ENCODE peak calls at places on chromosomes 7 and 10, in ten cellular contexts. Z is activated T-cell treated with anti-CD3 and anti-CD28 coated beads for 48 hours; W is IMR-90; H is ovary; A is NCI-H226; Q is foreskin melanocyte; R is activated naive CD4-positive, alpha-beta T cell; J is neural progenitor cell; X is WTC11; I is non-pigmented ciliary epithelial cell. T is an unnamed sample.

GRCh38 chr7:43915907-43916306 is 9.5 kb upstream of the URGCP start:
- DNase-seq in Z (no peak), W (no peak), H (no peak), A (no peak), Q (no peak), R (no peak), J (peak), X (no peak), I (no peak), T (no peak)

GRCh38 chr10:103837370-103838094 is 17.8 kb downstream of the SH3PXD2A start:
- DNase-seq in Z (no peak), W (no peak), H (peak), A (no peak), Q (no peak), R (no peak), J (no peak), X (no peak), I (no peak), T (no peak)

GRCh38 chr7:95199779-95200558 is 124.4 kb downstream of the PON1 start:
- DNase-seq in Z (no peak), W (peak), H (peak), A (peak), Q (peak), R (no peak), J (peak), X (peak), I (peak), T (no peak)

GRCh38 chr7:92826258-92827004 is 9.9 kb downstream of the CDK6 start:
- DNase-seq in Z (no peak), W (no peak), H (no peak), A (no peak), Q (no peak), R (no peak), J (no peak), X (no peak), I (no peak), T (no peak)

GRCh38 chr7:95404316-95404715 is 8.1 kb upstream of the PON3 start:
- DNase-seq in Z (no peak), W (peak), H (peak), A (no peak), Q (no peak), R (no peak), J (peak), X (no peak), I (no peak), T (no peak)

GRCh38 chr7:12256025-12256570 is 45.0 kb downstream of the TMEM106B start:
- DNase-seq in Z (no peak), W (peak), H (no peak), A (peak), Q (peak), R (no peak), J (no peak), X (no peak), I (peak), T (no peak)

GRCh38 chr10:105973912-105974311 is 1190.6 kb downstream of the SORCS1 start:
- DNase-seq in Z (no peak), W (no peak), H (no peak), A (no peak), Q (no peak), R (no peak), J (peak), X (no peak), I (no peak), T (no peak)

GRCh38 chr7:79620291-79620690 is 166.8 kb upstream of the MAGI2 start:
- DNase-seq in Z (no peak), W (no peak), H (no peak), A (no peak), Q (no peak), R (no peak), J (no peak), X (no peak), I (no peak), T (no peak)

GRCh38 chr10:7551891-7552731 is 114.7 kb downstream of the ITIH5 start:
- DNase-seq in Z (no peak), W (no peak), H (no peak), A (no peak), Q (no peak), R (no peak), J (peak), X (peak), I (no peak), T (no peak)

GRCh38 chr7:157208758-157209413 is 70.2 kb downstream of the UBE3C start:
- DNase-seq in Z (no peak), W (no peak), H (no peak), A (no peak), Q (no peak), R (no peak), J (no peak), X (no peak), I (no peak), T (no peak)

GRCh38 chr10:11713963-11714362 is 28.2 kb upstream of the ECHDC3 start:
- DNase-seq in Z (no peak), W (no peak), H (no peak), A (no peak), Q (no peak), R (no peak), J (no peak), X (no peak), I (no peak), T (no peak)

GRCh38 chr10:60382946-60383681 is 6.6 kb downstream of the ANK3 start:
- DNase-seq in Z (no peak), W (peak), H (no peak), A (peak), Q (no peak), R (no peak), J (no peak), X (no peak), I (no peak), T (no peak)

GRCh38 chr7:35504365-35504764 is 190.6 kb downstream of the HERPUD2 start:
- DNase-seq in Z (no peak), W (no peak), H (no peak), A (no peak), Q (no peak), R (no peak), J (no peak), X (no peak), I (no peak), T (no peak)

GRCh38 chr7:129159539-129159938 is 15.0 kb downstream of the TSPAN33 start:
- DNase-seq in Z (no peak), W (no peak), H (no peak), A (no peak), Q (no peak), R (no peak), J (no peak), X (no peak), I (no peak), T (no peak)

GRCh38 chr7:117296066-117296465 is 26.8 kb downstream of the WNT2 start:
- DNase-seq in Z (no peak), W (no peak), H (no peak), A (no peak), Q (no peak), R (no peak), J (peak), X (no peak), I (no peak), T (no peak)

GRCh38 chr7:118573065-118573464 is 348.6 kb downstream of the ANKRD7 start:
- DNase-seq in Z (no peak), W (no peak), H (no peak), A (no peak), Q (no peak), R (no peak), J (no peak), X (no peak), I (no peak), T (no peak)

GRCh38 chr7:91636129-91636724 is 244.3 kb downstream of the MTERF1 start:
- DNase-seq in Z (no peak), W (no peak), H (no peak), A (peak), Q (no peak), R (no peak), J (peak), X (peak), I (no peak), T (peak)

GRCh38 chr7:91263359-91264082 is 712 bp upstream of the FZD1 start:
- DNase-seq in Z (no peak), W (no peak), H (peak), A (no peak), Q (no peak), R (no peak), J (peak), X (peak), I (no peak), T (no peak)

GRCh38 chr7:96084880-96085551 is 236.9 kb downstream of the SLC25A13 start:
- DNase-seq in Z (no peak), W (peak), H (no peak), A (peak), Q (no peak), R (no peak), J (no peak), X (no peak), I (no peak), T (no peak)

GRCh38 chr10:113111260-113111659 is 161.2 kb downstream of the TCF7L2 start:
- DNase-seq in Z (no peak), W (no peak), H (no peak), A (no peak), Q (no peak), R (no peak), J (no peak), X (no peak), I (no peak), T (no peak)

GRCh38 chr7:64863969-64864368 is 39.1 kb upstream of the ZNF273 start:
- DNase-seq in Z (no peak), W (no peak), H (no peak), A (no peak), Q (no peak), R (no peak), J (no peak), X (no peak), I (no peak), T (no peak)

GRCh38 chr10:96832721-96833219 is 672 bp downstream of the LCOR start:
- DNase-seq in Z (peak), W (peak), H (peak), A (peak), Q (peak), R (peak), J (no peak), X (peak), I (no peak), T (peak)

GRCh38 chr7:44073664-44074348 is 8.4 kb upstream of the PGAM2 start:
- DNase-seq in Z (peak), W (peak), H (no peak), A (peak), Q (no peak), R (no peak), J (no peak), X (peak), I (peak), T (no peak)

GRCh38 chr7:57342954-57343353 is 107.0 kb upstream of the ZNF716 start:
- DNase-seq in Z (no peak), W (no peak), H (no peak), A (no peak), Q (no peak), R (no peak), J (no peak), X (no peak), I (no peak), T (no peak)

GRCh38 chr7:46853451-46853850 is 728.5 kb downstream of the TNS3 start:
- DNase-seq in Z (no peak), W (peak), H (no peak), A (no peak), Q (no peak), R (no peak), J (no peak), X (no peak), I (no peak), T (no peak)

GRCh38 chr7:74561898-74562613 is 95.5 kb upstream of the GTF2I start:
- DNase-seq in Z (no peak), W (no peak), H (no peak), A (no peak), Q (no peak), R (no peak), J (no peak), X (no peak), I (no peak), T (no peak)

GRCh38 chr10:114837690-114838089 is 16.1 kb downstream of the FHIP2A start:
- DNase-seq in Z (no peak), W (no peak), H (no peak), A (no peak), Q (no peak), R (no peak), J (no peak), X (no peak), I (no peak), T (no peak)

GRCh38 chr10:97074256-97075145 is 111.3 kb downstream of the SLIT1 start:
- DNase-seq in Z (no peak), W (no peak), H (no peak), A (no peak), Q (no peak), R (no peak), J (peak), X (no peak), I (no peak), T (no peak)

GRCh38 chr10:30587522-30588031 is 42.0 kb downstream of the LYZL2 start:
- DNase-seq in Z (no peak), W (no peak), H (no peak), A (no peak), Q (no peak), R (no peak), J (no peak), X (peak), I (no peak), T (no peak)

GRCh38 chr7:156818133-156818532 is 74.8 kb downstream of the LMBR1 start:
- DNase-seq in Z (no peak), W (no peak), H (no peak), A (no peak), Q (no peak), R (no peak), J (no peak), X (no peak), I (no peak), T (no peak)

GRCh38 chr10:57624856-57625592 is 642.7 kb downstream of the IPMK start:
- DNase-seq in Z (no peak), W (no peak), H (no peak), A (no peak), Q (no peak), R (no peak), J (no peak), X (no peak), I (no peak), T (no peak)

GRCh38 chr7:34108150-34108549 is 202.8 kb downstream of the BMPER start:
- DNase-seq in Z (no peak), W (peak), H (no peak), A (peak), Q (no peak), R (no peak), J (no peak), X (no peak), I (no peak), T (no peak)

GRCh38 chr10:127195571-127196226 is 692 bp downstream of the INSYN2A start:
- DNase-seq in Z (no peak), W (peak), H (no peak), A (no peak), Q (no peak), R (no peak), J (peak), X (peak), I (no peak), T (no peak)

T was measured in NCI-H1048.